ENCODE peak calls at places on chromosomes 4 and X, in five cellular contexts. I is LoVo, F is heart right ventricle, W is RPMI8226, G is adrenal gland. N is an unnamed sample.

GRCh38 chr4:57195622-57196021 is 85.4 kb upstream of the IGFBP7 start:
- DNase-seq in I (no peak), F (no peak), W (no peak), G (no peak), N (no peak)

GRCh38 chr4:55498051-55498450 is 48.7 kb downstream of the CLOCK start:
- DNase-seq in I (no peak), F (no peak), W (no peak), G (no peak), N (no peak)

GRCh38 chr4:114827651-114828050 is 229.0 kb downstream of the UGT8 start:
- DNase-seq in I (no peak), F (no peak), W (no peak), G (no peak), N (no peak)

GRCh38 chr4:110164251-110164650 is 34.2 kb downstream of the ELOVL6 start:
- DNase-seq in I (peak), F (no peak), W (no peak), G (no peak), N (no peak)

GRCh38 chrX:103513067-103513466 is 6.2 kb downstream of the RAB40A start:
- DNase-seq in I (no peak), F (no peak), W (no peak), G (no peak), N (no peak)

GRCh38 chr4:82371398-82371972 is 2.3 kb downstream of the HNRNPD start:
- DNase-seq in I (no peak), F (no peak), W (no peak), G (no peak), N (no peak)

GRCh38 chrX:28997716-28998115 is 410.5 kb downstream of the IL1RAPL1 start:
- DNase-seq in I (no peak), F (no peak), W (no peak), G (no peak), N (no peak)

GRCh38 chrX:16957751-16958150 is 11.3 kb downstream of the REPS2 start:
- DNase-seq in I (no peak), F (no peak), W (no peak), G (no peak), N (no peak)

GRCh38 chr4:75834772-75835154 is 67.5 kb downstream of the PPEF2 start:
- DNase-seq in I (no peak), F (no peak), W (no peak), G (no peak), N (no peak)

GRCh38 chr4:101155859-101156430 is 191.4 kb downstream of the PPP3CA start:
- DNase-seq in I (no peak), F (no peak), W (no peak), G (no peak), N (no peak)

GRCh38 chr4:187603093-187603395 is 392.5 kb upstream of the ZFP42 start:
- DNase-seq in I (no peak), F (no peak), W (no peak), G (no peak), N (no peak)

GRCh38 chr4:124936427-124936826 is 223.9 kb upstream of the ANKRD50 start:
- DNase-seq in I (no peak), F (peak), W (no peak), G (no peak), N (peak)

GRCh38 chrX:24276011-24276410 is 37.9 kb downstream of the SUPT20HL2 start:
- DNase-seq in I (no peak), F (no peak), W (no peak), G (no peak), N (no peak)

GRCh38 chr4:114208747-114209146 is 229.3 kb upstream of the ARSJ start:
- DNase-seq in I (no peak), F (no peak), W (no peak), G (no peak), N (no peak)

GRCh38 chrX:153878969-153879653 is 6.9 kb downstream of the L1CAM start:
- DNase-seq in I (no peak), F (no peak), W (no peak), G (no peak), N (no peak)

GRCh38 chr4:29423836-29424721 is 1296.1 kb upstream of the PCDH7 start:
- DNase-seq in I (peak), F (no peak), W (no peak), G (no peak), N (no peak)

GRCh38 chr4:180197471-180197870 is 2045.7 kb upstream of the TENM3 start:
- DNase-seq in I (no peak), F (no peak), W (no peak), G (peak), N (no peak)

GRCh38 chr4:56648245-56649151 is 32.6 kb downstream of the HOPX start:
- DNase-seq in I (no peak), F (no peak), W (no peak), G (no peak), N (no peak)